ENCODE peak calls at places on chromosomes 11 and 22, in five cellular contexts. W, O, A, X and U are unnamed samples.
A peak's percentile ranks its signal among the peaks of the same experiment; 100 is the strongest.

GRCh38 chr22:19879651-19879995 is 24.9 kb upstream of the GNB1L start:
- DNase-seq in A (peak; percentile 33), W (no peak), O (peak; percentile 9), X (no peak), U (no peak)

GRCh38 chr11:34619062-34619516 is 1.8 kb upstream of the EHF start:
- DNase-seq in A (no peak), W (peak; percentile 42), X (no peak), O (no peak), U (no peak)

GRCh38 chr11:35953081-35953480 is 9.2 kb downstream of the LDLRAD3 start:
- DNase-seq in X (no peak), O (peak; percentile 84), W (no peak), A (peak; percentile 63), U (no peak)

GRCh38 chr11:117819096-117820040 is 5.2 kb downstream of the FXYD2 start:
- DNase-seq in W (peak; percentile 59), O (peak; percentile 66), A (no peak), X (peak; percentile 56), U (peak; percentile 83)

GRCh38 chr22:50012201-50013181 is at the start of gene IL17REL:
- DNase-seq in A (peak; percentile 45), W (no peak), O (no peak), X (no peak), U (peak; percentile 87)

GRCh38 chr11:132632641-132633124 is 899.6 kb downstream of the OPCML start:
- DNase-seq in A (peak; percentile 55), W (no peak), X (peak; percentile 97), O (no peak), U (no peak)

GRCh38 chr11:97722721-97723120 is 1298.0 kb upstream of the CNTN5 start:
- DNase-seq in X (no peak), O (no peak), W (no peak), A (no peak), U (no peak)

GRCh38 chr11:117713676-117714075 is 83.3 kb downstream of the DSCAML1 start:
- DNase-seq in A (no peak), O (no peak), W (no peak), X (no peak), U (no peak)

GRCh38 chr11:40328890-40329617 is 1130.4 kb downstream of the LRRC4C start:
- DNase-seq in O (peak; percentile 29), W (no peak), X (peak; percentile 97), A (no peak), U (peak; percentile 3)

GRCh38 chr11:106087815-106088435 is 10.5 kb downstream of the AASDHPPT start:
- DNase-seq in O (peak; percentile 62), X (peak; percentile 56), W (no peak), A (peak; percentile 50), U (no peak)

GRCh38 chr11:131591051-131591461 is 220.6 kb downstream of the NTM start:
- DNase-seq in X (no peak), A (no peak), O (no peak), W (no peak), U (no peak)

GRCh38 chr11:20668844-20669832 is at the start of gene NELL1:
- DNase-seq in W (no peak), O (no peak), X (no peak), A (peak; percentile 49), U (no peak)

GRCh38 chr11:75734491-75735180 is 17.0 kb downstream of the MOGAT2 start:
- DNase-seq in A (no peak), O (no peak), X (no peak), W (no peak), U (no peak)

GRCh38 chr11:86696004-86696403 is 23.6 kb upstream of the ME3 start:
- DNase-seq in O (no peak), X (peak; percentile 94), W (no peak), A (no peak), U (no peak)

GRCh38 chr22:19705181-19705934 is 8.9 kb upstream of the SEPTIN5 start:
- DNase-seq in W (peak; percentile 47), X (no peak), A (no peak), O (no peak), U (no peak)

GRCh38 chr11:73752216-73752867 is 8.5 kb downstream of the RAB6A start:
- DNase-seq in W (no peak), X (no peak), A (no peak), O (peak; percentile 80), U (no peak)

GRCh38 chr11:88849368-88849767 is 216.4 kb downstream of the GRM5 start:
- DNase-seq in X (no peak), A (no peak), W (no peak), O (no peak), U (no peak)

GRCh38 chr11:79229047-79229446 is 211.8 kb downstream of the TENM4 start:
- DNase-seq in O (no peak), W (no peak), A (no peak), X (no peak), U (no peak)

GRCh38 chr11:112525270-112525669 is 264.6 kb upstream of the PLET1 start:
- DNase-seq in O (peak; percentile 43), A (no peak), W (no peak), X (peak; percentile 63), U (no peak)

GRCh38 chr11:1705121-1706052 is 8.4 kb downstream of the KRTAP5-6 start:
- DNase-seq in W (no peak), A (no peak), O (no peak), X (no peak), U (no peak)

GRCh38 chr11:7518811-7519562 is 5.2 kb downstream of the PPFIBP2 start:
- DNase-seq in O (no peak), W (no peak), X (no peak), A (no peak), U (no peak)

GRCh38 chr11:93268287-93269040 is 62.1 kb upstream of the DEUP1 start:
- DNase-seq in A (no peak), O (no peak), W (no peak), X (no peak), U (no peak)

GRCh38 chr11:86800956-86801264 is 568 bp downstream of the PRSS23 start:
- DNase-seq in W (no peak), O (no peak), A (no peak), X (no peak), U (no peak)

GRCh38 chr11:8090756-8091155 is 9.7 kb downstream of the TUB start:
- DNase-seq in W (peak; percentile 46), X (no peak), O (peak; percentile 30), A (no peak), U (peak; percentile 42)

GRCh38 chr22:39498802-39499201 is 3.3 kb upstream of the MIEF1 start:
- DNase-seq in A (no peak), W (no peak), X (no peak), O (no peak), U (no peak)